ENCODE peak calls at places on chromosomes 5 and 9, in four cellular contexts. H is right atrium auricular region, U is uterus, I is cardiac muscle cell. W is an unnamed sample.

GRCh38 chr9:34929506-34930102 is 28.5 kb upstream of the PHF24 start:
- DNase-seq in H (no peak), U (no peak), I (peak; percentile 64), W (peak; percentile 53)

GRCh38 chr9:81665514-81665838 is 23.9 kb downstream of the TLE1 start:
- DNase-seq in H (no peak), U (no peak), I (no peak), W (no peak)

GRCh38 chr9:4934976-4935672 is 49.9 kb upstream of the JAK2 start:
- DNase-seq in H (no peak), U (no peak), I (no peak), W (no peak)

GRCh38 chr5:133121080-133121479 is 69.3 kb downstream of the HSPA4 start:
- DNase-seq in H (no peak), U (no peak), I (no peak), W (no peak)

GRCh38 chr9:136625101-136626065 is 37.3 kb upstream of the EGFL7 start:
- DNase-seq in H (peak; percentile 82), U (peak; percentile 73), I (peak; percentile 79), W (peak; percentile 71)

GRCh38 chr9:136754059-136754572 is 3.9 kb downstream of the LCN8 start:
- DNase-seq in H (no peak), U (no peak), I (no peak), W (no peak)

GRCh38 chr5:10527281-10527950 is 36.5 kb upstream of the ANKRD33B start:
- DNase-seq in H (no peak), U (no peak), I (no peak), W (no peak)

GRCh38 chr5:90939208-90939607 is 380.6 kb downstream of the ADGRV1 start:
- DNase-seq in H (no peak), U (no peak), I (no peak), W (peak; percentile 14)

GRCh38 chr5:9104576-9105339 is 441.1 kb downstream of the SEMA5A start:
- DNase-seq in H (no peak), U (no peak), I (no peak), W (no peak)

GRCh38 chr5:862367-863243 is 11.8 kb upstream of the ZDHHC11 start:
- DNase-seq in H (no peak), U (no peak), I (no peak), W (no peak)

GRCh38 chr5:9423611-9424010 is 122.3 kb downstream of the SEMA5A start:
- DNase-seq in H (no peak), U (no peak), I (no peak), W (no peak)

GRCh38 chr9:5869315-5870019 is 21.2 kb upstream of the MLANA start:
- DNase-seq in H (no peak), U (no peak), I (no peak), W (peak; percentile 62)

GRCh38 chr9:71826289-71826688 is 58.0 kb upstream of the CEMIP2 start:
- DNase-seq in H (no peak), U (no peak), I (no peak), W (peak; percentile 19)

GRCh38 chr9:98801969-98802371 is 5.5 kb upstream of the GALNT12 start:
- DNase-seq in H (no peak), U (no peak), I (no peak), W (peak; percentile 92)

GRCh38 chr5:165161204-165161603 is 1655.8 kb downstream of the MAT2B start:
- DNase-seq in H (no peak), U (no peak), I (no peak), W (no peak)

GRCh38 chr9:75855509-75855908 is 35.0 kb upstream of the PCSK5 start:
- DNase-seq in H (no peak), U (no peak), I (peak; percentile 46), W (peak; percentile 50)

GRCh38 chr5:179270581-179271300 is 74.5 kb downstream of the ADAMTS2 start:
- DNase-seq in H (peak; percentile 64), U (peak; percentile 83), I (no peak), W (no peak)

GRCh38 chr5:163976691-163977090 is 471.3 kb downstream of the MAT2B start:
- DNase-seq in H (no peak), U (no peak), I (no peak), W (no peak)

GRCh38 chr9:128245293-128246151 is 30.3 kb downstream of the GOLGA2 start:
- DNase-seq in H (no peak), U (peak; percentile 68), I (no peak), W (peak; percentile 27)

GRCh38 chr9:111661802-111662491 is 542 bp downstream of the GNG10 start:
- DNase-seq in H (no peak), U (peak; percentile 39), I (peak; percentile 56), W (peak; percentile 21)

GRCh38 chr9:134623408-134624066 is 18.1 kb upstream of the COL5A1 start:
- DNase-seq in H (no peak), U (peak; percentile 11), I (no peak), W (no peak)

GRCh38 chr5:148873120-148873519 is 46.7 kb downstream of the ADRB2 start:
- DNase-seq in H (no peak), U (no peak), I (no peak), W (no peak)

GRCh38 chr9:115591584-115591984 is 473.6 kb upstream of the TNC start:
- DNase-seq in H (peak; percentile 87), U (peak; percentile 63), I (peak; percentile 85), W (peak; percentile 98)

GRCh38 chr5:35780236-35780635 is 76.5 kb upstream of the IL7R start:
- DNase-seq in H (no peak), U (no peak), I (no peak), W (no peak)

GRCh38 chr5:63255609-63256008 is 677.0 kb downstream of the LRRC70 start:
- DNase-seq in H (no peak), U (no peak), I (no peak), W (peak; percentile 8)

GRCh38 chr9:94504358-94504757 is 50.5 kb upstream of the PCAT7 start:
- DNase-seq in H (no peak), U (no peak), I (no peak), W (no peak)

DNA sequence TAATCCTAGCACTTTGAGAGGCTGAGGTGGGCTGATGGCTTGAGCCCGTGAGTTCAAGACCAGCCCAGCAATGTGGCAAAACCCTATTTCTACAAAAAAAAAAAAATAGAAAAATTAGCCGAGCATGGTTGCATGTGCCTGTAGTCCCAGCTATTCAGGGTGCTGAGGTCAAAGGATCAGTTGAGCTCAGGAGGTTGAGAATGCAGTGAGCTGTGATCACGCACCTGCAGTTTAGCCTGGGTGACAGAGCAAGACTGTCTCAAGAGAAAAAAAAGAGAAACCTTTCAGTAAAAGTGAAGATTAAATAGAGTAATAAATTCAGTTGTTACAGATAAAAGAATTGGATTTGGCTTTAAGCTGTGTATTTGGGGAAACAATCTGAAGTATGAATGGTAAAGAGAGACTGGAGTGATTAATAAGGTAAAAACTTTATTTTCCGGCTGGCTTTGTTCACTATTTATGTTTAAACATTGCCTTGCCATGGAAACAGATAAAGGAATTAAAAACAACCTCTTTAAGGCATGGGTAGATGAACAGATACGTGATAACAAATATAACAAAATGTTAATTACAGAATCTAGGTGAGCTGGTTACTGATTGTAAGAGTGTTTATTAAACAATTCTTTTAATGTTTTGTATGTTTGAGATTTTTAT is 56.0 kb upstream of the PCAT7 start:
- DNase-seq in H (no peak), U (no peak), I (no peak), W (no peak)
- TF ChIP-seq CTCF in H (no peak), U (no peak), I (no peak), W (no peak)

GRCh38 chr9:123725389-123725788 is 204.5 kb downstream of the DENND1A start:
- DNase-seq in H (no peak), U (no peak), I (no peak), W (no peak)

GRCh38 chr9:123727332-123727731 is 202.6 kb downstream of the DENND1A start:
- DNase-seq in H (no peak), U (no peak), I (no peak), W (peak; percentile 3)

GRCh38 chr9:123722378-123722777 is 207.5 kb downstream of the DENND1A start:
- DNase-seq in H (no peak), U (no peak), I (no peak), W (no peak)

GRCh38 chr9:123724211-123724831 is 205.6 kb downstream of the DENND1A start:
- DNase-seq in H (no peak), U (no peak), I (no peak), W (peak; percentile 3)

DNA sequence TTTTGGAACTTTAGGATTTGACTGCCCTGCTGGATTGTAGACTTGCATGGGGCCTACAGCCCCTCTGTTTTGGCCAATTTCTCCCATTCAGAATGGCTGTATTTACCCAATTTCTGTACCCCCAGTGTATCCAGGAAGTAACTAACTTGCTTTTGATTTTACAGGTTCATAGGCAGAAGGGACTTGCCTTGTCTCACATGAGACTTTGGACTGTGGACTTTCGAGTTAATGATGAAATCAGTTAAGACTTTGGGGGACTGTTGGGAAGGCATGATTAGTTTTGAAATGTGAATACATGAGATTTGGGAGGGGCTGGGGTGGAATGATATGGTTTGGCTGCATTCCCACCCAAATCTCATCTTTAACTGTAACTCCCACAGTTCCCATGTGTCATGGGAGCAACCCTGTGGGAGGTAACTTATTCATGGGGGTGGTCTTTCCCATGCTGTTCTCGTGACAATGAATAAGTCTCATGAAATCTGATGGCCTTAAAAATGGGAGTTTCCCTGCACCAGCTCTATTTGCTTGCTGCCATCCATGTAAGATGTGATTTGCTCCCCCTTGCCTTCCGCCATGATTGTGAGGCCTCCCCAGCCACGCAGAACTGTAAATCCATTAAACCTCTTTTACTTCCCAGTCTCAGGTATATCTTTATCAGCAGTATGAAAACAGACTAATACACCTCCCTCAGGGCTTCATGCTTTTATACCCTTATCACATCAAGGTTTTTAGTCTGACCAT is 206.6 kb downstream of the DENND1A start:
- DNase-seq in H (no peak), U (no peak), I (no peak), W (no peak)
- H3K4me3 ChIP-seq in H (no peak overlapping the region), U (no peak overlapping the region), I (no peak overlapping the region), W (no peak overlapping the region)

GRCh38 chr5:68644971-68645370 is 429.4 kb downstream of the PIK3R1 start:
- DNase-seq in H (no peak), U (no peak), I (no peak), W (no peak)

GRCh38 chr5:68643064-68643463 is 427.5 kb downstream of the PIK3R1 start:
- DNase-seq in H (no peak), U (no peak), I (no peak), W (no peak)

GRCh38 chr5:68648944-68649874 is 433.7 kb downstream of the PIK3R1 start:
- DNase-seq in H (no peak), U (peak; percentile 45), I (no peak), W (no peak)

GRCh38 chr5:68647743-68648142 is 432.2 kb downstream of the PIK3R1 start:
- DNase-seq in H (no peak), U (no peak), I (no peak), W (no peak)

GRCh38 chr5:68646142-68646541 is 430.6 kb downstream of the PIK3R1 start:
- DNase-seq in H (no peak), U (no peak), I (no peak), W (no peak)
- TF ChIP-seq CTCF in H (no peak), U (no peak), I (no peak), W (no peak)

DNA sequence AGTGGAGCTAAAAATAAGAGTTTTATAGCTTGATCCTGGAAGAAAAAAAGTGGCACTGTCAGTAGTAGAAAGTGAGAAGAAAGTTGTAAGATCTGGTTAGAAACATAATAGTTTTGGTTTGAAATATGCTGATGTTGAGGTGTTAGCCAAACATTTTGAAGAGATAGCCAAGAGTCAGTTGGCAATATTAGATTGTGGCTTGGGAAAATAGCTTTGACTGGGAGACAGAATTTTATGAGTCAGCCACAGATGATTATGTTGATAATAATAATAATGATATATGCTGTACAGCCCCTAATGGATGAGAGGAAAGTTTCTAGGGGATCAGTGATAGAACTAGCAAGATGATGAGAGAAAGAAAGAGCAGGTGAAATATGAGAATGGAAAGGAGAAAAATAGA is 12.4 kb upstream of the CDH18 start:
- DNase-seq in H (no peak), U (no peak), I (no peak), W (no peak)
- H3K4me3 ChIP-seq in H (no peak overlapping the region), U (no peak overlapping the region), I (no peak overlapping the region), W (no peak overlapping the region)

GRCh38 chr5:44862808-44863207 is 54.1 kb downstream of the MRPS30 start:
- DNase-seq in H (no peak), U (no peak), I (peak; percentile 52), W (peak; percentile 27)
- TF ChIP-seq CTCF in H (peak; percentile 38), U (no peak), I (no peak), W (peak; percentile 38)